ENCODE peak calls at places on chromosomes 1 and 21, in five cellular contexts. U, Z, E, P and F are unnamed samples.

GRCh38 chr1:200262326-200262965 is 147.4 kb downstream of the ZNF281 start:
- DNase-seq in U (no peak), Z (no peak), E (no peak), P (no peak), F (no peak)

GRCh38 chr1:228176461-228177182 is 11.0 kb downstream of the IBA57 start:
- DNase-seq in U (no peak), Z (no peak), E (no peak), P (peak; percentile 81), F (no peak)

GRCh38 chr1:83905315-83905907 is 93.5 kb downstream of the TTLL7 start:
- DNase-seq in U (peak; percentile 22), Z (no peak), E (no peak), P (no peak), F (no peak)

GRCh38 chr21:39189857-39190604 is 6.8 kb upstream of the PSMG1 start:
- DNase-seq in U (peak; percentile 64), Z (no peak), E (no peak), P (no peak), F (no peak)

GRCh38 chr1:206809504-206810084 is 37.3 kb upstream of the IL10 start:
- DNase-seq in U (peak; percentile 45), Z (no peak), E (no peak), P (no peak), F (no peak)

GRCh38 chr1:168081373-168082007 is 55.2 kb downstream of the GPR161 start:
- DNase-seq in U (peak; percentile 93), Z (no peak), E (no peak), P (no peak), F (no peak)

GRCh38 chr1:245978915-245979314 is 528.2 kb downstream of the SMYD3 start:
- DNase-seq in U (peak; percentile 66), Z (no peak), E (no peak), P (no peak), F (no peak)

GRCh38 chr1:6241107-6241886 is 2.7 kb upstream of the HES3 start:
- DNase-seq in U (no peak), Z (no peak), E (no peak), P (no peak), F (no peak)

GRCh38 chr1:227952374-227953021 is 4.8 kb upstream of the WNT9A start:
- DNase-seq in U (no peak), Z (no peak), E (no peak), P (no peak), F (peak; percentile 28)

GRCh38 chr1:165896277-165896676 is 68.9 kb downstream of the UCK2 start:
- DNase-seq in U (peak; percentile 98), Z (no peak), E (no peak), P (peak; percentile 53), F (no peak)

GRCh38 chr1:94299627-94300552 is 62.5 kb upstream of the ARHGAP29 start:
- DNase-seq in U (peak; percentile 49), Z (no peak), E (no peak), P (peak; percentile 55), F (no peak)

GRCh38 chr21:36918291-36918690 is 48.2 kb downstream of the HLCS start:
- DNase-seq in U (peak; percentile 10), Z (no peak), E (no peak), P (no peak), F (no peak)

GRCh38 chr1:198605426-198605825 is 33.4 kb upstream of the PTPRC start:
- DNase-seq in U (no peak), Z (no peak), E (no peak), P (no peak), F (no peak)

GRCh38 chr1:51842255-51842654 is 36.3 kb downstream of the NRDC start:
- DNase-seq in U (no peak), Z (no peak), E (no peak), P (no peak), F (no peak)

GRCh38 chr1:210328746-210329488 is at the start of gene HHAT:
- DNase-seq in U (peak; percentile 67), Z (no peak), E (peak; percentile 67), P (peak; percentile 93), F (peak; percentile 81)

GRCh38 chr21:38741976-38742309 is 63.8 kb upstream of the ETS2 start:
- DNase-seq in U (no peak), Z (no peak), E (no peak), P (no peak), F (no peak)

GRCh38 chr1:26923711-26924110 is 2.2 kb downstream of the NUDC start:
- DNase-seq in U (peak; percentile 52), Z (no peak), E (no peak), P (no peak), F (no peak)

GRCh38 chr1:68120136-68120791 is 69.8 kb upstream of the DIRAS3 start:
- DNase-seq in U (peak; percentile 85), Z (no peak), E (peak; percentile 26), P (no peak), F (peak; percentile 59)

GRCh38 chr1:22922640-22923039 is 50.0 kb downstream of the LACTBL1 start:
- DNase-seq in U (peak; percentile 43), Z (no peak), E (no peak), P (no peak), F (no peak)

GRCh38 chr1:8324176-8324810 is 6.4 kb downstream of the SLC45A1 start:
- DNase-seq in U (no peak), Z (no peak), E (no peak), P (no peak), F (no peak)

GRCh38 chr1:3170566-3171453 is 101.8 kb downstream of the PRDM16 start:
- DNase-seq in U (no peak), Z (no peak), E (peak; percentile 82), P (peak; percentile 90), F (peak; percentile 83)

GRCh38 chr1:3564921-3565831 is 46.1 kb downstream of the MEGF6 start:
- DNase-seq in U (peak; percentile 10), Z (no peak), E (no peak), P (no peak), F (no peak)

GRCh38 chr1:95116666-95117206 is 419 bp upstream of the TLCD4 start:
- DNase-seq in U (peak; percentile 22), Z (no peak), E (peak; percentile 58), P (peak; percentile 61), F (peak; percentile 71)

GRCh38 chr1:240608707-240609106 is 3.2 kb downstream of the GREM2 start:
- DNase-seq in U (no peak), Z (no peak), E (no peak), P (no peak), F (no peak)

GRCh38 chr1:33165209-33165608 is 16.6 kb downstream of the TRIM62 start:
- DNase-seq in U (no peak), Z (no peak), E (no peak), P (no peak), F (no peak)

GRCh38 chr1:94032637-94033036 is 88.3 kb downstream of the ABCA4 start:
- DNase-seq in U (no peak), Z (no peak), E (no peak), P (no peak), F (no peak)

GRCh38 chr21:30072496-30072895 is 94.1 kb downstream of the CLDN17 start:
- DNase-seq in U (no peak), Z (no peak), E (no peak), P (no peak), F (peak; percentile 22)

GRCh38 chr1:14263671-14264070 is 334.8 kb upstream of the KAZN start:
- DNase-seq in U (no peak), Z (no peak), E (no peak), P (no peak), F (no peak)

GRCh38 chr1:38990401-38990745 is 703 bp upstream of the AKIRIN1 start:
- DNase-seq in U (peak; percentile 37), Z (no peak), E (no peak), P (no peak), F (no peak)

GRCh38 chr1:4005431-4005830 is 105.4 kb upstream of the C1orf174 start:
- DNase-seq in U (no peak), Z (no peak), E (no peak), P (no peak), F (no peak)

GRCh38 chr21:44021064-44021463 is 9.0 kb downstream of the TRAPPC10 start:
- DNase-seq in U (no peak), Z (no peak), E (no peak), P (no peak), F (no peak)

GRCh38 chr1:53341961-53342707 is 14.3 kb upstream of the LRP8 start:
- DNase-seq in U (no peak), Z (no peak), E (no peak), P (no peak), F (peak; percentile 5)

GRCh38 chr1:42817440-42817767 is 207 bp upstream of the SVBP start:
- DNase-seq in U (no peak), Z (no peak), E (no peak), P (no peak), F (no peak)

GRCh38 chr1:151346769-151347522 is at the start of gene RFX5:
- DNase-seq in U (peak; percentile 98), Z (peak; percentile 85), E (peak; percentile 91), P (peak; percentile 96), F (peak; percentile 96)
- TF ChIP-seq POLR2A in U (peak; percentile 73), Z (no peak), E (peak; percentile 55), P (peak; percentile 63), F (peak; percentile 71)

GRCh38 chr1:185996211-185996610 is 262.0 kb downstream of the HMCN1 start:
- DNase-seq in U (peak; percentile 80), Z (no peak), E (no peak), P (peak; percentile 45), F (peak; percentile 34)

GRCh38 chr1:186002426-186002825 is 268.2 kb downstream of the HMCN1 start:
- DNase-seq in U (peak; percentile 6), Z (no peak), E (no peak), P (no peak), F (no peak)

GRCh38 chr1:185998391-185998790 is 264.2 kb downstream of the HMCN1 start:
- DNase-seq in U (no peak), Z (no peak), E (no peak), P (peak; percentile 21), F (no peak)
- H3K4me3 ChIP-seq in U (no peak overlapping the region), Z (no peak overlapping the region), E (no peak overlapping the region), P (no peak overlapping the region), F (no peak overlapping the region)

GRCh38 chr1:205749094-205749825 is 722 bp downstream of the NUCKS1 start:
- DNase-seq in U (peak; percentile 95), Z (peak; percentile 36), E (peak; percentile 93), P (peak; percentile 97), F (peak; percentile 96)

GRCh38 chr1:205748398-205749093 is 1.4 kb downstream of the NUCKS1 start:
- DNase-seq in U (peak; percentile 79), Z (no peak), E (no peak), P (no peak), F (peak; percentile 36)

GRCh38 chr1:205746757-205747412 is 3.1 kb downstream of the NUCKS1 start:
- DNase-seq in U (no peak), Z (no peak), E (no peak), P (no peak), F (no peak)

GRCh38 chr1:205750683-205751651 is 985 bp upstream of the NUCKS1 start:
- DNase-seq in U (no peak), Z (no peak), E (no peak), P (no peak), F (no peak)

GRCh38 chr1:205749826-205750682 is at the start of gene NUCKS1:
- DNase-seq in U (peak; percentile 100), Z (peak; percentile 93), E (peak; percentile 98), P (peak; percentile 100), F (peak; percentile 100)
- TF ChIP-seq POLR2A in U (peak; percentile 83), Z (no peak), E (peak; percentile 77), P (peak; percentile 58), F (peak; percentile 92)

DNA sequence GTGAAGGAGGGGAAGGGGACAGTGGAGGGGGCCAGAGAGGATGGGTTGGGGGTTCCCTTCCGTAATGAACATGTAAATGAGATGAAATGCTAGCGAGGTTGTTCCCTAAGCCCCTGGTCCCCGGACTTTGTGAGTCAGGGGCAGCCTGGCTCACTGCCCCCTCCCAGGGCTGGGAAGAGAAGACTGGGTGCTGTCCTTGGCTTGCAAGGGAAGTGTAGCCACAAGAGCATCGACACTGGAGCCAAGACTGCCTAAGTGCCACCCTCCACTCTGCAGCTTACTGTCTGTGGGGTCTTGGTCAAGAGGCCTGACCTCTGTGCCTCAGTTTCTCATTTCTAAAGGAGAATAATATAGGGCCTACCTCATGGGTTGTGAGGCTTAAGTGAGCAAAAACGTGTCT is 483 bp downstream of the PEAR1 start:
- DNase-seq in U (no peak), Z (no peak), E (no peak), P (peak; percentile 17), F (no peak)
- H3K4me3 ChIP-seq in U (peak overlapping the region; percentile 52), Z (peak overlapping the region; percentile 50), E (peak overlapping the region; percentile 43), P (peak overlapping the region; percentile 68), F (no peak overlapping the region)